ENCODE peak calls at places on chromosomes 3 and 15, in ten cellular contexts. One of them, this sample, is unnamed. For H3K4me1, the result is how much of the 10 kb centered on the place peaks cover.

GRCh38 chr3:133512416-133513089 is 60.9 kb upstream of the CDV3 start:
- DNase-seq in IMR-90: no peak
- DNase-seq in HepG2: no peak
- DNase-seq in adrenal gland: no peak
- DNase-seq in testis: no peak
- DNase-seq in HCT116: no peak
- DNase-seq in ovary: no peak
- DNase-seq in uterus: peak
- DNase-seq in endothelial cell of umbilical vein: peak
- DNase-seq in esophagus squamous epithelium: no peak
- DNase-seq in this sample: no peak

GRCh38 chr3:14913926-14914776 is 33.2 kb upstream of the NR2C2 start:
- DNase-seq in testis: peak
- DNase-seq in HepG2: no peak
- DNase-seq in adrenal gland: no peak
- DNase-seq in IMR-90: no peak
- DNase-seq in uterus: no peak
- DNase-seq in ovary: no peak
- DNase-seq in endothelial cell of umbilical vein: no peak
- DNase-seq in esophagus squamous epithelium: no peak
- DNase-seq in HCT116: no peak
- DNase-seq in this sample: no peak

GRCh38 chr3:126543457-126544090 is 15.2 kb downstream of the C3orf22 start:
- DNase-seq in adrenal gland: peak
- DNase-seq in esophagus squamous epithelium: no peak
- DNase-seq in endothelial cell of umbilical vein: no peak
- DNase-seq in HepG2: no peak
- DNase-seq in HCT116: no peak
- DNase-seq in uterus: peak
- DNase-seq in testis: peak
- DNase-seq in IMR-90: no peak
- DNase-seq in ovary: no peak
- DNase-seq in this sample: peak

GRCh38 chr3:124800511-124801374 is 70.5 kb downstream of the UMPS start:
- DNase-seq in HepG2: no peak
- DNase-seq in IMR-90: peak
- DNase-seq in adrenal gland: peak
- DNase-seq in HCT116: no peak
- DNase-seq in ovary: peak
- DNase-seq in uterus: peak
- DNase-seq in esophagus squamous epithelium: no peak
- DNase-seq in testis: peak
- DNase-seq in endothelial cell of umbilical vein: peak
- DNase-seq in this sample: no peak

GRCh38 chr15:33874156-33874555 is 94.1 kb upstream of the CHRM5 start:
- DNase-seq in testis: no peak
- DNase-seq in endothelial cell of umbilical vein: no peak
- DNase-seq in ovary: no peak
- DNase-seq in HepG2: no peak
- DNase-seq in adrenal gland: no peak
- DNase-seq in IMR-90: no peak
- DNase-seq in esophagus squamous epithelium: no peak
- DNase-seq in uterus: no peak
- DNase-seq in HCT116: no peak
- DNase-seq in this sample: no peak

GRCh38 chr3:115071122-115071521 is 76.0 kb downstream of the ZBTB20 start:
- DNase-seq in ovary: no peak
- DNase-seq in endothelial cell of umbilical vein: no peak
- DNase-seq in esophagus squamous epithelium: no peak
- DNase-seq in IMR-90: no peak
- DNase-seq in adrenal gland: no peak
- DNase-seq in testis: no peak
- DNase-seq in HCT116: no peak
- DNase-seq in HepG2: no peak
- DNase-seq in uterus: no peak
- DNase-seq in this sample: no peak

GRCh38 chr3:88595025-88595424 is 445.3 kb downstream of the C3orf38 start:
- DNase-seq in esophagus squamous epithelium: no peak
- DNase-seq in uterus: no peak
- DNase-seq in IMR-90: no peak
- DNase-seq in endothelial cell of umbilical vein: no peak
- DNase-seq in testis: no peak
- DNase-seq in HCT116: no peak
- DNase-seq in adrenal gland: no peak
- DNase-seq in ovary: no peak
- DNase-seq in HepG2: no peak
- DNase-seq in this sample: no peak

GRCh38 chr3:73868688-73869315 is 244.1 kb upstream of the PDZRN3 start:
- DNase-seq in IMR-90: peak
- DNase-seq in ovary: no peak
- DNase-seq in uterus: peak
- DNase-seq in endothelial cell of umbilical vein: peak
- DNase-seq in esophagus squamous epithelium: no peak
- DNase-seq in HepG2: peak
- DNase-seq in HCT116: no peak
- DNase-seq in adrenal gland: peak
- DNase-seq in testis: peak
- DNase-seq in this sample: peak

GRCh38 chr15:98666841-98667240 is 18.5 kb downstream of the IGF1R start:
- DNase-seq in endothelial cell of umbilical vein: no peak
- DNase-seq in ovary: no peak
- DNase-seq in testis: peak
- DNase-seq in HepG2: no peak
- DNase-seq in HCT116: no peak
- DNase-seq in IMR-90: no peak
- DNase-seq in esophagus squamous epithelium: no peak
- DNase-seq in adrenal gland: no peak
- DNase-seq in uterus: no peak
- DNase-seq in this sample: no peak
- H3K4me1 ChIP-seq in endothelial cell of umbilical vein: under half
- H3K4me1 ChIP-seq in ovary: under half
- H3K4me1 ChIP-seq in testis: under half
- H3K4me1 ChIP-seq in HepG2: half or more
- H3K4me1 ChIP-seq in HCT116: under half
- H3K4me1 ChIP-seq in IMR-90: under half
- H3K4me1 ChIP-seq in esophagus squamous epithelium: half or more
- H3K4me1 ChIP-seq in adrenal gland: half or more
- H3K4me1 ChIP-seq in uterus: under half
- H3K4me1 ChIP-seq in this sample: under half

GRCh38 chr3:52233108-52233591 is 5.8 kb downstream of the TWF2 start:
- DNase-seq in IMR-90: no peak
- DNase-seq in HCT116: no peak
- DNase-seq in testis: no peak
- DNase-seq in ovary: no peak
- DNase-seq in endothelial cell of umbilical vein: no peak
- DNase-seq in uterus: no peak
- DNase-seq in adrenal gland: no peak
- DNase-seq in HepG2: no peak
- DNase-seq in esophagus squamous epithelium: no peak
- DNase-seq in this sample: no peak

GRCh38 chr3:52233968-52234367 is 5.0 kb downstream of the TWF2 start:
- DNase-seq in adrenal gland: no peak
- DNase-seq in endothelial cell of umbilical vein: no peak
- DNase-seq in ovary: no peak
- DNase-seq in HCT116: no peak
- DNase-seq in testis: no peak
- DNase-seq in HepG2: no peak
- DNase-seq in esophagus squamous epithelium: no peak
- DNase-seq in IMR-90: no peak
- DNase-seq in uterus: no peak
- DNase-seq in this sample: no peak

GRCh38 chr3:52236424-52236886 is 2.5 kb downstream of the TWF2 start:
- DNase-seq in IMR-90: no peak
- DNase-seq in endothelial cell of umbilical vein: no peak
- DNase-seq in ovary: peak
- DNase-seq in adrenal gland: no peak
- DNase-seq in uterus: peak
- DNase-seq in esophagus squamous epithelium: no peak
- DNase-seq in HepG2: no peak
- DNase-seq in HCT116: no peak
- DNase-seq in testis: no peak
- DNase-seq in this sample: no peak

GRCh38 chr3:52232279-52233107 is 6.5 kb downstream of the TWF2 start:
- DNase-seq in adrenal gland: no peak
- DNase-seq in testis: no peak
- DNase-seq in esophagus squamous epithelium: no peak
- DNase-seq in HCT116: no peak
- DNase-seq in IMR-90: no peak
- DNase-seq in ovary: no peak
- DNase-seq in endothelial cell of umbilical vein: no peak
- DNase-seq in uterus: no peak
- DNase-seq in HepG2: no peak
- DNase-seq in this sample: no peak

DNA sequence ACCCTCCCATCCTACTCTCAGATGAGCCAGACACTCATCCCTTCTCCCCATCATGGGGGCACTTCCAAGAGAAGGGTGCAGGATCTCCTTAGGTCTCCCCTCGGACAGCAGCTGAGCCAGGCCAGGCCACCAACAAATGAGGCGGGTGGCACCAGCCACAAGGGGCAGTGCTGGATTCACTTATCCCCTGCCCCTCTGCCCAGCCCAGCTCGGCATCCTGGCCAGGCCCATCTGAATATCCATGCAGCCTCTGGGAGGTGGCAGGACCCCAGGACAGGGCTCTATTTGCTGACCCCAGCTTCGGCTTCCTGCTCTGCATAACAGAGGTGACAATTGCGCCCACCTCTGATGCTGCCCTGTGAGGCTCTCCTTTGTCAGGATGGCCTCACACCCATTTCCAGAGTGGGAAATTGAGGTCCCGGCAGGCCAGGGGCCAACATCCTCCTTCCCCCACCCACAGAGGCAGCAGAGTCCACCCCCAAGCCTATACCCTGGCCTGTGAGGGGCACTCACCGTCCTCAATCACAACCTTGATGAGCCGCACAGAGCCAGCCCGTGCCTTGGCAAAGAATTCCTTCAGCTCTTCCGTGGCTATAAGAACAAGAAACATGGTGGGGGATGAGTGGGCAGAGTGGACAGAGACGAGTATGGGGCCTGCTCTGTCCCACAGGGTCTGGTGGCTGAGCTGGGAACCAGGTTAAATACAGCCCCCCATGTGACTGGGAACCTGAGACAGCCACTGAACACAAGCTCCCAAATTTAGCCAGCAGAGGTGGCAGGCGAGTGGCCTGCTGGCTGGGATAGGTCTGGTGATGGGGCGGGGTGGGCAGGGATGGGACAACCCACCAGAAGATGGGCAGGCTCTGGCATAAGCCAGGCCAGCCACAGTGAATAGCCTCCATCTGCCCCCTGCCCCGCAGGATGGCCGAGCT is 4.2 kb downstream of the TWF2 start:
- DNase-seq in ovary: peak
- DNase-seq in uterus: peak
- DNase-seq in IMR-90: no peak
- DNase-seq in HCT116: no peak
- DNase-seq in esophagus squamous epithelium: no peak
- DNase-seq in HepG2: no peak
- DNase-seq in adrenal gland: no peak
- DNase-seq in endothelial cell of umbilical vein: no peak
- DNase-seq in testis: no peak
- DNase-seq in this sample: no peak
- TF ChIP-seq POLR2A in ovary: no peak
- TF ChIP-seq POLR2A in uterus: no peak
- TF ChIP-seq POLR2A in IMR-90: no peak
- TF ChIP-seq POLR2A in HCT116: no peak
- TF ChIP-seq POLR2A in esophagus squamous epithelium: no peak
- TF ChIP-seq POLR2A in HepG2: no peak
- TF ChIP-seq POLR2A in adrenal gland: no peak
- TF ChIP-seq POLR2A in endothelial cell of umbilical vein: no peak
- TF ChIP-seq POLR2A in testis: no peak
- TF ChIP-seq POLR2A in this sample: no peak

GRCh38 chr3:55661141-55661540 is 174.0 kb upstream of the WNT5A start:
- DNase-seq in IMR-90: no peak
- DNase-seq in endothelial cell of umbilical vein: no peak
- DNase-seq in esophagus squamous epithelium: no peak
- DNase-seq in HCT116: no peak
- DNase-seq in testis: no peak
- DNase-seq in adrenal gland: no peak
- DNase-seq in ovary: no peak
- DNase-seq in HepG2: no peak
- DNase-seq in uterus: no peak
- DNase-seq in this sample: no peak

GRCh38 chr3:55659701-55660100 is 172.6 kb upstream of the WNT5A start:
- DNase-seq in endothelial cell of umbilical vein: no peak
- DNase-seq in esophagus squamous epithelium: no peak
- DNase-seq in IMR-90: no peak
- DNase-seq in adrenal gland: no peak
- DNase-seq in HepG2: no peak
- DNase-seq in HCT116: no peak
- DNase-seq in ovary: no peak
- DNase-seq in testis: no peak
- DNase-seq in uterus: no peak
- DNase-seq in this sample: no peak

GRCh38 chr3:55664387-55664786 is 177.3 kb upstream of the WNT5A start:
- DNase-seq in HCT116: no peak
- DNase-seq in testis: no peak
- DNase-seq in uterus: no peak
- DNase-seq in esophagus squamous epithelium: no peak
- DNase-seq in adrenal gland: no peak
- DNase-seq in HepG2: no peak
- DNase-seq in endothelial cell of umbilical vein: no peak
- DNase-seq in ovary: no peak
- DNase-seq in IMR-90: no peak
- DNase-seq in this sample: no peak

GRCh38 chr3:55660642-55661041 is 173.5 kb upstream of the WNT5A start:
- DNase-seq in endothelial cell of umbilical vein: no peak
- DNase-seq in uterus: no peak
- DNase-seq in HepG2: no peak
- DNase-seq in HCT116: no peak
- DNase-seq in adrenal gland: no peak
- DNase-seq in IMR-90: no peak
- DNase-seq in ovary: no peak
- DNase-seq in esophagus squamous epithelium: no peak
- DNase-seq in testis: no peak
- DNase-seq in this sample: no peak

DNA sequence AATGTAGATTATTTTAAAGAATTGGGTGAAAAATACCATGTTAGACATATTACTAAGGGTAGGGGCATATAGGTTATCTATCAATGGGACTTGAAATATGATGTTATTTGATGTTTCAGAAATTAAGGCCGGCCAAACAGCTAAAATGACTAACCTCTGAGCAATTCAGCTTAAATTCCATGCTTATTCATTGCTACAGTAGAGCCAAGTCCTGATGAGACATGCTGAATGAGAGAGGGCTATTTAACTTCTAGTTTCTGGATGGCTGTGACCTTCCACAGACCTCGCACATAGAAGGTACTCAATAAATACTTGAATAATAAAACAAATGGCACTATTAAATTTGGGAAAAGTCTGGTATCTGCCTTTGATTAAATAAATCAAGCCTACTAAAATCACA is 175.6 kb upstream of the WNT5A start:
- DNase-seq in ovary: no peak
- DNase-seq in testis: no peak
- DNase-seq in adrenal gland: no peak
- DNase-seq in endothelial cell of umbilical vein: no peak
- DNase-seq in HepG2: no peak
- DNase-seq in IMR-90: peak
- DNase-seq in HCT116: no peak
- DNase-seq in uterus: no peak
- DNase-seq in esophagus squamous epithelium: no peak
- DNase-seq in this sample: no peak
- H3K4me1 ChIP-seq in ovary: under half
- H3K4me1 ChIP-seq in testis: under half
- H3K4me1 ChIP-seq in adrenal gland: under half
- H3K4me1 ChIP-seq in endothelial cell of umbilical vein: under half
- H3K4me1 ChIP-seq in HepG2: under half
- H3K4me1 ChIP-seq in IMR-90: under half
- H3K4me1 ChIP-seq in HCT116: under half
- H3K4me1 ChIP-seq in uterus: under half
- H3K4me1 ChIP-seq in esophagus squamous epithelium: under half
- H3K4me1 ChIP-seq in this sample: under half

GRCh38 chr3:17742837-17743659 is 617 bp upstream of the TBC1D5 start:
- DNase-seq in HCT116: no peak
- DNase-seq in HepG2: no peak
- DNase-seq in testis: no peak
- DNase-seq in esophagus squamous epithelium: no peak
- DNase-seq in ovary: no peak
- DNase-seq in IMR-90: peak
- DNase-seq in uterus: peak
- DNase-seq in adrenal gland: no peak
- DNase-seq in endothelial cell of umbilical vein: peak
- DNase-seq in this sample: no peak
- TF ChIP-seq POLR2A in HCT116: peak
- TF ChIP-seq POLR2A in HepG2: peak
- TF ChIP-seq POLR2A in testis: no peak
- TF ChIP-seq POLR2A in esophagus squamous epithelium: no peak
- TF ChIP-seq POLR2A in ovary: peak
- TF ChIP-seq POLR2A in IMR-90: no peak
- TF ChIP-seq POLR2A in uterus: no peak
- TF ChIP-seq POLR2A in adrenal gland: no peak
- TF ChIP-seq POLR2A in endothelial cell of umbilical vein: peak
- TF ChIP-seq POLR2A in this sample: no peak

This sample was measured in transverse colon.